ENCODE peak calls at places on chromosomes 5 and 9, in four cellular contexts. One of them, this sample, is unnamed.

GRCh38 chr9:108394726-108395125 is 461.1 kb downstream of the ACTL7B start:
- DNase-seq in WTC11: no peak
- DNase-seq in OCI-LY7: no peak
- DNase-seq in tibial nerve: no peak
- DNase-seq in this sample: no peak

GRCh38 chr5:74318985-74319563 is 321.5 kb downstream of the ENC1 start:
- DNase-seq in OCI-LY7: no peak
- DNase-seq in WTC11: no peak
- DNase-seq in tibial nerve: no peak
- DNase-seq in this sample: no peak

GRCh38 chr5:52580921-52581320 is 206.8 kb upstream of the ITGA1 start:
- DNase-seq in tibial nerve: no peak
- DNase-seq in OCI-LY7: no peak
- DNase-seq in WTC11: no peak
- DNase-seq in this sample: no peak

GRCh38 chr5:127406326-127407121 is 110.9 kb upstream of the PRRC1 start:
- DNase-seq in tibial nerve: no peak
- DNase-seq in OCI-LY7: no peak
- DNase-seq in WTC11: no peak
- DNase-seq in this sample: no peak

GRCh38 chr5:88729476-88730182 is 153.4 kb downstream of the MEF2C start:
- DNase-seq in tibial nerve: peak
- DNase-seq in OCI-LY7: peak
- DNase-seq in WTC11: peak
- DNase-seq in this sample: peak

GRCh38 chr5:139651863-139652787 is 4.0 kb downstream of the CXXC5 start:
- DNase-seq in OCI-LY7: peak
- DNase-seq in WTC11: peak
- DNase-seq in tibial nerve: peak
- DNase-seq in this sample: peak

GRCh38 chr9:4615251-4615650 is 46.8 kb upstream of the PLPP6 start:
- DNase-seq in WTC11: no peak
- DNase-seq in OCI-LY7: no peak
- DNase-seq in tibial nerve: peak
- DNase-seq in this sample: no peak

GRCh38 chr5:138107213-138107612 is 23.4 kb downstream of the WNT8A start:
- DNase-seq in WTC11: no peak
- DNase-seq in OCI-LY7: no peak
- DNase-seq in tibial nerve: no peak
- DNase-seq in this sample: no peak

GRCh38 chr9:88991066-88992030 is at the start of gene S1PR3:
- DNase-seq in WTC11: peak
- DNase-seq in OCI-LY7: peak
- DNase-seq in tibial nerve: peak
- DNase-seq in this sample: peak

GRCh38 chr5:65113766-65114165 is 345.0 kb downstream of the CWC27 start:
- DNase-seq in OCI-LY7: no peak
- DNase-seq in WTC11: no peak
- DNase-seq in tibial nerve: no peak
- DNase-seq in this sample: no peak

GRCh38 chr5:9358961-9359686 is 186.8 kb downstream of the SEMA5A start:
- DNase-seq in WTC11: no peak
- DNase-seq in tibial nerve: no peak
- DNase-seq in OCI-LY7: no peak
- DNase-seq in this sample: no peak

DNA sequence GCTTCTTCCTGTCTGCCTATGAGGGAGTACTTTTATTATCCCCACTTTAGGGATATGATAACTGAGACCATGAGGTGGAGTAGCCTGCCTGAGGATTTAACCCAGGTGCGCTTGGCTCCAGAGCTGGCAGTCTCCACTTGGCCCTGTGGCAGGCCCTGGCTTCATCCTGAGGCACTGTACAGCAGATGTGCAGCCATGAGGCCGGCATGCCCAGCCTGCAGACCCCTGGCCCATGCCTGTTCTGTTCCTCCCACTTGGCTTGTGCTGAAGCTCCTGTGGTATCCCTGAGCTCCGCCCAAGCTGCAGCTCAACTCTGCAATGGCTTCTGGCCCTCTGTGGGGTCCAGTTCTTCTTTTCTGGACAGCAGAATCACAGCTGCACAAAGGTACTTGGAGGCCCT is 31.8 kb upstream of the RAPGEF1 start:
- DNase-seq in WTC11: no peak
- DNase-seq in OCI-LY7: no peak
- DNase-seq in tibial nerve: no peak
- DNase-seq in this sample: no peak
- TF ChIP-seq CTCF in WTC11: no peak
- TF ChIP-seq CTCF in OCI-LY7: no peak
- TF ChIP-seq CTCF in tibial nerve: no peak
- TF ChIP-seq CTCF in this sample: no peak

DNA sequence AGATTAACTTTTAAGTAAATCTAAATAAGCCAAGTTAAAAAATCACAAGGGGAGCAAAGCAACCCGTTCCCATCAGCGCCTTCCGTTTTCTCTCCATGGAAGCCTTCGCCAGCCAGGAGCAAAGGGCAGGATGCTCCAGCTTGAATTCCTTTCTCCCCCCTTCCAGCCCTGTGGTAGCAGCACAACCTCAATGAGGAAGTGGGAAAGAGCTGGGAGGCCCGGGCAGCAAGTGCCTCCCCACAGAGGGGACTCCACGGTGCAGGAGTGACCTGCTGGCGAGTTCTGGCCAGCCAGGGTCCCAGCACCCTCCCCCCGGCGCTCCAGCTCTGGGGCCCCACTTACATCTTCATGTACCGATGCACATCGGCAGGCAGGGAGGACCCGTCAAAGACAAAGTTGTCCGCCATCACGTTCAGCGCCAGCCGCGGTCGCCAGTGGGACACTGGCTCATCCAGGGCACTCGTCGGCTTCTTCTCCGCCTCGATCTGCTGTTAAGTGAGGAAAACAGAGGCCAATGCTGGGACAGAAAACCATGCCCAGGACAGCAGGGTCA is 6.3 kb downstream of the CLPTM1L start:
- DNase-seq in WTC11: no peak
- DNase-seq in tibial nerve: no peak
- DNase-seq in OCI-LY7: no peak
- DNase-seq in this sample: no peak
- TF ChIP-seq CTCF in WTC11: no peak
- TF ChIP-seq CTCF in tibial nerve: no peak
- TF ChIP-seq CTCF in OCI-LY7: no peak
- TF ChIP-seq CTCF in this sample: no peak

DNA sequence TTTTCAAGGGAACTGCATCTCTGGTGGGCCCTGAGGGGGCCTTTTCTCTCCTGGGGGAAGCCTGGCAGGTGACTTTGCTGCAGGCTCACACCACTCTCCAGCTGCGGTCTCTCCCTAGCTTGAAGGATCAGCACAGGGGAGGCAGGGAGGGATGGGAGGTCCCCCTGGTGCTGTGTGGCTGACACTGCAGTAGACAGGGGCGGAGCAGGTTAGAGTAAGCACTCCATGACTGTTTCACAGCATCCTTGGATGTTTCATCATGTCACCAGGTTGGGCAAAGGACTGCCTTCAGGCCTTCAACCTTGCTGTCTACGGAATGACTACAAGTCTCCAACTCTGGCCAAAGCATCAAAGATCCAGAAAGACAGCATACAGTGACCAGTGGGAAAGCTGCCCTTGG is 470.7 kb downstream of the CDK5RAP2 start:
- DNase-seq in WTC11: peak
- DNase-seq in OCI-LY7: peak
- DNase-seq in tibial nerve: no peak
- DNase-seq in this sample: peak
- TF ChIP-seq CTCF in WTC11: peak
- TF ChIP-seq CTCF in OCI-LY7: peak
- TF ChIP-seq CTCF in tibial nerve: no peak
- TF ChIP-seq CTCF in this sample: no peak

DNA sequence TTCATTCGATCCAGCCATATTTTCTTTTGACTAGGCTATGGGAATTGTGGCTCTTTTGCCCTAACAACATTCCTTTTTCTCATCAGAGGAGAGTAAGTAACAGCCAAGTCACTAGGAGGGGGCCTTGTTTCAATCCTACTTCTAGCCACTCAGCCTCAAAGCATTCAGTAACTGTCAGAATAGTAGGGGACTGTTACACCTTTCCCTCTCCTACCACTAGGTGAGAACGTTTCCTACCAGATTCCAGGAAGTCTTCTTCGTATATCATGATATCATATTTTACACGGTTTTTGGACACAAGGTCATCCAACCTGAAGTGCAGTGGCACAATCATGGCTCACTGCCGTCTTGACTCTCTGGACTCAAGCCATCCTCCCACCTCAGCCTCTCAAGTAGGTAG is 171.3 kb upstream of the CDH12 start:
- DNase-seq in tibial nerve: no peak
- DNase-seq in WTC11: no peak
- DNase-seq in OCI-LY7: no peak
- DNase-seq in this sample: no peak
- TF ChIP-seq CTCF in tibial nerve: no peak
- TF ChIP-seq CTCF in WTC11: no peak
- TF ChIP-seq CTCF in OCI-LY7: no peak
- TF ChIP-seq CTCF in this sample: no peak

GRCh38 chr5:171845857-171846785 is 60.5 kb downstream of the SMIM23 start:
- DNase-seq in tibial nerve: peak
- DNase-seq in OCI-LY7: no peak
- DNase-seq in WTC11: no peak
- DNase-seq in this sample: no peak
- TF ChIP-seq CTCF in tibial nerve: no peak
- TF ChIP-seq CTCF in OCI-LY7: no peak
- TF ChIP-seq CTCF in WTC11: no peak
- TF ChIP-seq CTCF in this sample: no peak

GRCh38 chr9:101478444-101478843 is 42.9 kb upstream of the ALDOB start:
- DNase-seq in OCI-LY7: no peak
- DNase-seq in tibial nerve: no peak
- DNase-seq in WTC11: no peak
- DNase-seq in this sample: no peak
- TF ChIP-seq CTCF in OCI-LY7: peak
- TF ChIP-seq CTCF in tibial nerve: no peak
- TF ChIP-seq CTCF in WTC11: no peak
- TF ChIP-seq CTCF in this sample: no peak

GRCh38 chr5:43115968-43116367 is 4.7 kb upstream of the ZNF131 start:
- DNase-seq in WTC11: no peak
- DNase-seq in tibial nerve: no peak
- DNase-seq in OCI-LY7: no peak
- DNase-seq in this sample: no peak

GRCh38 chr5:43106290-43106638 is 14.4 kb upstream of the ZNF131 start:
- DNase-seq in tibial nerve: no peak
- DNase-seq in OCI-LY7: no peak
- DNase-seq in WTC11: no peak
- DNase-seq in this sample: no peak

GRCh38 chr5:43113546-43113945 is 7.2 kb upstream of the ZNF131 start:
- DNase-seq in OCI-LY7: no peak
- DNase-seq in WTC11: no peak
- DNase-seq in tibial nerve: no peak
- DNase-seq in this sample: no peak

GRCh38 chr5:43105369-43106289 is 15.1 kb upstream of the ZNF131 start:
- DNase-seq in WTC11: peak
- DNase-seq in OCI-LY7: peak
- DNase-seq in tibial nerve: peak
- DNase-seq in this sample: peak

GRCh38 chr5:43110606-43111170 is 10.0 kb upstream of the ZNF131 start:
- DNase-seq in tibial nerve: no peak
- DNase-seq in OCI-LY7: peak
- DNase-seq in WTC11: peak
- DNase-seq in this sample: peak
- TF ChIP-seq CTCF in tibial nerve: no peak
- TF ChIP-seq CTCF in OCI-LY7: peak
- TF ChIP-seq CTCF in WTC11: peak
- TF ChIP-seq CTCF in this sample: peak

GRCh38 chr9:71768388-71769174 is at the start of gene CEMIP2:
- DNase-seq in OCI-LY7: peak
- DNase-seq in tibial nerve: peak
- DNase-seq in WTC11: peak
- DNase-seq in this sample: peak
- TF ChIP-seq CTCF in OCI-LY7: no peak
- TF ChIP-seq CTCF in tibial nerve: peak
- TF ChIP-seq CTCF in WTC11: no peak
- TF ChIP-seq CTCF in this sample: no peak

DNA sequence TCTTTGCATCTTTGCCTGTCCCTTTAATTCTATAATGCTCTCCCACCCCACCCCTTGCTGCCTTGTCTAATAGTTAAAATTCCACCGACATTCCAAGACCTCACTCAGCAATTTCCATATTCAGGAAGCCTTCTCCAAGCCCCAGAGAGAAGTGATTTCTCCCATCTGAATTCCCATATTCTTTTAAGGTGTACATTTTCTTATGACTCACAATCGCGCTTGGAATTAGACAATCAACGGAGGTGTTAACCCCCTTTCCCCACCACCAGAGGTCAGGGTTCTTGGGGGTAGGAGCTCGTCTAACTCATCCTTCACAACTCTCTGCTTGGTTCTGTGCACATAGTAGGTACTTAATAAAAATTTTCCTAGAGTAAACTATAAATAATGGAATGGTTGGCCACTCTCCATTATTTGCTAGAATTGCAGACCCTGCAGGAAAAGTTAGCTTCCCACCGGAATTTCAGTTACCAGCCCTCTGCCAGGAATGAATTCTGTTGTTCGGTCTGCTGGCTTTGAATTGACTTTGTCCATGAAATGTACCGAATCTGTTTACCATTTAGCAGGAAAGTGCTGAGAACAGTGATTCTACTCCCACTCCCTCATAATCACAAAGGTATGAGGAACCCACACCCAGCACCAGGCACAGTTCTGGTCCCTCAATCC is 5.0 kb downstream of the KCNIP1 start:
- DNase-seq in tibial nerve: no peak
- DNase-seq in OCI-LY7: no peak
- DNase-seq in WTC11: no peak
- DNase-seq in this sample: no peak
- TF ChIP-seq CTCF in tibial nerve: no peak
- TF ChIP-seq CTCF in OCI-LY7: peak
- TF ChIP-seq CTCF in WTC11: peak
- TF ChIP-seq CTCF in this sample: no peak

GRCh38 chr5:128701301-128701700 is 163.3 kb upstream of the FBN2 start:
- DNase-seq in WTC11: no peak
- DNase-seq in OCI-LY7: no peak
- DNase-seq in tibial nerve: no peak
- DNase-seq in this sample: no peak

GRCh38 chr5:128693779-128694178 is 155.7 kb upstream of the FBN2 start:
- DNase-seq in tibial nerve: no peak
- DNase-seq in OCI-LY7: no peak
- DNase-seq in WTC11: no peak
- DNase-seq in this sample: no peak

DNA sequence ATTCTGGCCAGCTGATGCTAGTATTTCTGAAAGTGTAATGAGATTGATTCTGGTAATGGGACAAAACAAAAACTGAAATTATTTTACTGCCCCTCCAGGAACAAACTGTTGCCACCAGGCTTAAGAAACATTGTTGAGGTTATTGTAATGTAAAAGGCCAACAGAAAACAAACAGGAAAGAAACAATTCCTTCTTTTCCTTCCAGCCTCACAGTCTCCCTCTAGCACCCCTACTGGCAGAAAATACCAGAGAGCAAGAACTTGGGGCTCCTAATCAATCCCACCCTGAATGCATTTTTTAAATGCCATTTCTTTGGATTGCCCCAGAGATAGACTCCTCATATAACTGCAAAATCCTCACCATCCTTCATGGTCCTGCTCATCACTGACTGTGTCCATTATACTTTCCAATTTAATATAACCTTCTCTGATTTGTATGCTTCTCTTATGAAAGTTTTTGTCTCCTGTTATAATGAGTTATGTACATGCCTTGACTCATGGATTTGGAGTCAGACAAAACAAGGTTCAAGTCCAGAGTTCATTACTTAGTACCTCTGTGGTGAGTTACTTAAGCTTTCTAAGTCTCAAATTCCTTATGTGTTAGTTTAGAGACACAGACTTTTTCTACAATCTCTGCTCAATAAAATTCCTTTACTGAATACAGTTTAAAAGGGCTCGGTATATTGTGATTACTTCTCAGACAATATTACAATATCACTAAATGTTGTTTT is 157.9 kb upstream of the FBN2 start:
- DNase-seq in WTC11: peak
- DNase-seq in tibial nerve: no peak
- DNase-seq in OCI-LY7: no peak
- DNase-seq in this sample: peak
- TF ChIP-seq CTCF in WTC11: peak
- TF ChIP-seq CTCF in tibial nerve: no peak
- TF ChIP-seq CTCF in OCI-LY7: peak
- TF ChIP-seq CTCF in this sample: peak

This sample was measured in endothelial cell.